ENCODE peak calls at places on chromosomes 1 and 21, in seven cellular contexts. U is right lobe of liver, F is transverse colon, H is RWPE1, I is mesendoderm, N is upper lobe of right lung, P is tibial nerve. Q is an unnamed sample.

GRCh38 chr1:6440198-6441126 is 15.9 kb downstream of the ESPN start:
- DNase-seq in U (peak; percentile 76), F (peak; percentile 87), H (peak; percentile 79), I (peak; percentile 73), N (peak; percentile 89), P (no peak), Q (no peak)

GRCh38 chr1:42181687-42182086 is 17.1 kb upstream of the GUCA2A start:
- DNase-seq in U (no peak), F (no peak), H (no peak), I (no peak), N (no peak), P (no peak), Q (no peak)

GRCh38 chr1:17586172-17586963 is 46.9 kb downstream of the ARHGEF10L start:
- DNase-seq in U (no peak), F (no peak), H (peak; percentile 65), I (peak; percentile 68), N (peak; percentile 71), P (no peak), Q (no peak)

GRCh38 chr21:42640486-42640885 is 12.9 kb upstream of the PDE9A start:
- DNase-seq in U (no peak), F (peak; percentile 86), H (no peak), I (no peak), N (no peak), P (no peak), Q (no peak)

GRCh38 chr21:27429612-27430361 is 462.9 kb upstream of the ADAMTS5 start:
- DNase-seq in U (no peak), F (no peak), H (no peak), I (no peak), N (no peak), P (no peak), Q (no peak)

GRCh38 chr1:109659145-109659544 is 3.2 kb downstream of the GSTM4 start:
- DNase-seq in U (no peak), F (no peak), H (no peak), I (peak; percentile 24), N (no peak), P (no peak), Q (no peak)

GRCh38 chr21:16071761-16072160 is 342.0 kb downstream of the USP25 start:
- DNase-seq in U (no peak), F (no peak), H (no peak), I (no peak), N (no peak), P (no peak), Q (no peak)

GRCh38 chr1:31583995-31584868 is 7.9 kb downstream of the TINAGL1 start:
- DNase-seq in U (peak; percentile 70), F (peak; percentile 72), H (no peak), I (no peak), N (peak; percentile 85), P (no peak), Q (no peak)

GRCh38 chr1:95034506-95034905 is 38.2 kb downstream of the ALG14 start:
- DNase-seq in U (no peak), F (no peak), H (no peak), I (no peak), N (no peak), P (no peak), Q (no peak)

GRCh38 chr1:48495911-48496310 is 23.9 kb upstream of the SPATA6 start:
- DNase-seq in U (no peak), F (no peak), H (no peak), I (no peak), N (no peak), P (no peak), Q (no peak)

GRCh38 chr21:17889171-17889570 is 70.0 kb upstream of the C21orf91 start:
- DNase-seq in U (no peak), F (no peak), H (no peak), I (no peak), N (no peak), P (no peak), Q (peak; percentile 44)

GRCh38 chr1:157431751-157432150 is 120.6 kb downstream of the FCRL5 start:
- DNase-seq in U (no peak), F (no peak), H (peak; percentile 28), I (no peak), N (no peak), P (no peak), Q (peak; percentile 59)

GRCh38 chr1:31787786-31788137 is 23.6 kb upstream of the ADGRB2 start:
- DNase-seq in U (no peak), F (no peak), H (no peak), I (no peak), N (no peak), P (no peak), Q (no peak)

GRCh38 chr21:46556802-46557201 is 48.1 kb downstream of the S100B start:
- DNase-seq in U (no peak), F (no peak), H (no peak), I (no peak), N (no peak), P (no peak), Q (no peak)

GRCh38 chr1:51264470-51264869 is 28.4 kb downstream of the RNF11 start:
- DNase-seq in U (no peak), F (no peak), H (no peak), I (peak; percentile 21), N (no peak), P (no peak), Q (no peak)

GRCh38 chr21:37380349-37381323 is 14.1 kb downstream of the DYRK1A start:
- DNase-seq in U (peak; percentile 35), F (no peak), H (no peak), I (peak; percentile 50), N (no peak), P (no peak), Q (no peak)

GRCh38 chr1:11341881-11342552 is 69.0 kb downstream of the UBIAD1 start:
- DNase-seq in U (no peak), F (no peak), H (no peak), I (no peak), N (no peak), P (no peak), Q (no peak)

GRCh38 chr1:201276891-201277290 is 6.4 kb upstream of the PKP1 start:
- DNase-seq in U (no peak), F (no peak), H (no peak), I (no peak), N (no peak), P (no peak), Q (no peak)

GRCh38 chr1:229408458-229409037 is 25.3 kb downstream of the ACTA1 start:
- DNase-seq in U (no peak), F (no peak), H (no peak), I (peak; percentile 94), N (no peak), P (no peak), Q (no peak)

GRCh38 chr1:168485048-168485447 is 58.7 kb downstream of the XCL2 start:
- DNase-seq in U (peak; percentile 20), F (peak; percentile 36), H (no peak), I (no peak), N (no peak), P (no peak), Q (no peak)

GRCh38 chr1:201265771-201266170 is 17.5 kb upstream of the PKP1 start:
- DNase-seq in U (no peak), F (no peak), H (no peak), I (no peak), N (no peak), P (no peak), Q (no peak)

DNA sequence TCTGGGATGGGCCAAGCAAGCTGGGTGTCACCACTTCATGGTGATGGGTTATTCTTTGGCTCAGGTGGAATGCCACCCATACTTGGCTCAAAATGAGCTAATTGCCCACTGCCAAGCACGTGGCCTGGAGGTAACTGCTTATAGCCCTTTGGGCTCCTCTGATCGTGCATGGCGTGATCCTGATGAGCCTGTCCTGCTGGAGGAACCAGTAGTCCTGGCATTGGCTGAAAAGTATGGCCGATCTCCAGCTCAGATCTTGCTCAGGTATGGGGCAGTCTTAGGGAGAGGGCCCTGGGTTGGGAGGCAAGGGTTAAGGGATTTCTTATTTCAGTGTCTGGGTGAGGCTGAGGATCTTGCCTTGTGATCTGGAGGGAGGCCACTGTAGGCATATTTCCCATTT is 15.4 kb upstream of the NASP start:
- DNase-seq in U (no peak), F (no peak), H (no peak), I (no peak), N (no peak), P (no peak), Q (no peak)
- H3K27ac ChIP-seq in U (no peak overlapping the region), F (no peak overlapping the region), H (peak overlapping the region; percentile 48), I (no peak overlapping the region), N (no peak overlapping the region), P (no peak overlapping the region), Q (no peak overlapping the region)

GRCh38 chr21:35102488-35103407 is 53.6 kb upstream of the RUNX1 start:
- DNase-seq in U (peak; percentile 24), F (peak; percentile 29), H (no peak), I (no peak), N (no peak), P (no peak), Q (no peak)

GRCh38 chr21:35096959-35097358 is 47.9 kb upstream of the RUNX1 start:
- DNase-seq in U (no peak), F (no peak), H (no peak), I (no peak), N (no peak), P (no peak), Q (no peak)

GRCh38 chr21:35099310-35099709 is 50.2 kb upstream of the RUNX1 start:
- DNase-seq in U (no peak), F (no peak), H (no peak), I (no peak), N (no peak), P (no peak), Q (no peak)

GRCh38 chr21:35097525-35097924 is 48.4 kb upstream of the RUNX1 start:
- DNase-seq in U (no peak), F (no peak), H (no peak), I (no peak), N (no peak), P (no peak), Q (no peak)

DNA sequence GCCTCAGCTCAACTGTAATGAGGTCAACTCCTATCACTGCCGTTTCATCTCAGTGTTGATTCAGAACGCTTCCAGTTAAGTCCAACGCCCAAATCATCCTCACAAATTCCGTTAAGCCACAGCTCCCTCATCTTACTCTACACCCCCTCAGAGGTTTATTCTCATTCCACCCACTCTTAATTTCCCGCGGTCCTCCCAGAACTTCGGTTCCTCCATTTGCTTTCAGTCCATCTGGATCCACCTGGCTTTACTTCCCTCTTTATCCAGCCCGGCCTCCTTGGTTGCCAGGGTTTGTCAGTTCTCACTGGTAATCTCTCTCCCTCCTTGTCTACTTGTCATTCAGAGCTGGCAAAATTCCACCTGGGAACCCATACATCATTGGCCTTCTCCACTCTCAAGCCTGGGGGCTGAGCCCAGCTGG is 51.3 kb upstream of the RUNX1 start:
- DNase-seq in U (no peak), F (no peak), H (no peak), I (no peak), N (no peak), P (no peak), Q (no peak)
- H3K27ac ChIP-seq in U (no peak overlapping the region), F (no peak overlapping the region), H (no peak overlapping the region), I (no peak overlapping the region), N (no peak overlapping the region), P (no peak overlapping the region), Q (no peak overlapping the region)

GRCh38 chr1:210311726-210312493 is 16.8 kb upstream of the HHAT start:
- DNase-seq in U (no peak), F (no peak), H (no peak), I (no peak), N (no peak), P (no peak), Q (no peak)
- H3K27ac ChIP-seq in U (no peak overlapping the region), F (peak overlapping the region; percentile 52), H (peak overlapping the region; percentile 28), I (no peak overlapping the region), N (peak overlapping the region; percentile 80), P (no peak overlapping the region), Q (no peak overlapping the region)

GRCh38 chr21:41638201-41638790 is 128.6 kb downstream of the RIPK4 start:
- DNase-seq in U (no peak), F (no peak), H (no peak), I (no peak), N (peak; percentile 28), P (no peak), Q (no peak)
- H3K27ac ChIP-seq in U (no peak overlapping the region), F (no peak overlapping the region), H (no peak overlapping the region), I (no peak overlapping the region), N (no peak overlapping the region), P (no peak overlapping the region), Q (no peak overlapping the region)